ENCODE peak calls at places on chromosomes 2 and 18, in four cellular contexts. One of them, this sample, is unnamed. For H3K27me3, the result is how much of the 10 kb centered on the place peaks cover.

GRCh38 chr2:15357922-15358321 is 203.2 kb downstream of the NBAS start:
- DNase-seq in spleen: no peak
- DNase-seq in aorta: no peak
- DNase-seq in osteoblast: no peak
- DNase-seq in this sample: no peak

GRCh38 chr2:26330604-26331003 is 15.3 kb upstream of the SELENOI start:
- DNase-seq in spleen: no peak
- DNase-seq in aorta: no peak
- DNase-seq in osteoblast: peak
- DNase-seq in this sample: no peak

GRCh38 chr2:195494452-195494851 is 162.6 kb upstream of the SLC39A10 start:
- DNase-seq in spleen: no peak
- DNase-seq in aorta: no peak
- DNase-seq in osteoblast: no peak
- DNase-seq in this sample: no peak

GRCh38 chr2:36371070-36371962 is 15.7 kb downstream of the CRIM1 start:
- DNase-seq in spleen: no peak
- DNase-seq in aorta: no peak
- DNase-seq in osteoblast: no peak
- DNase-seq in this sample: no peak

GRCh38 chr2:101265893-101266499 is 13.3 kb downstream of the CNOT11 start:
- DNase-seq in spleen: no peak
- DNase-seq in aorta: no peak
- DNase-seq in osteoblast: no peak
- DNase-seq in this sample: no peak

GRCh38 chr2:73260338-73260984 is 23.8 kb downstream of the FBXO41 start:
- DNase-seq in spleen: no peak
- DNase-seq in aorta: no peak
- DNase-seq in osteoblast: peak
- DNase-seq in this sample: peak

GRCh38 chr2:241813806-241814570 is 5.0 kb downstream of the NEU4 start:
- DNase-seq in spleen: no peak
- DNase-seq in aorta: peak
- DNase-seq in osteoblast: peak
- DNase-seq in this sample: peak

GRCh38 chr2:135168119-135168872 is 116.2 kb downstream of the RAB3GAP1 start:
- DNase-seq in spleen: no peak
- DNase-seq in aorta: no peak
- DNase-seq in osteoblast: no peak
- DNase-seq in this sample: no peak

GRCh38 chr18:75280427-75281280 is 70.1 kb downstream of the TSHZ1 start:
- DNase-seq in spleen: no peak
- DNase-seq in aorta: no peak
- DNase-seq in osteoblast: no peak
- DNase-seq in this sample: no peak

GRCh38 chr2:176174850-176175728 is 13.4 kb upstream of the HOXD1 start:
- DNase-seq in spleen: no peak
- DNase-seq in aorta: no peak
- DNase-seq in osteoblast: peak
- DNase-seq in this sample: no peak

GRCh38 chr18:51226068-51226467 is 28.6 kb upstream of the MEX3C start:
- DNase-seq in spleen: no peak
- DNase-seq in aorta: no peak
- DNase-seq in osteoblast: no peak
- DNase-seq in this sample: no peak

GRCh38 chr2:155021591-155021990 is 323.1 kb downstream of the KCNJ3 start:
- DNase-seq in spleen: no peak
- DNase-seq in aorta: no peak
- DNase-seq in osteoblast: no peak
- DNase-seq in this sample: no peak
- H3K27me3 ChIP-seq in spleen: under half
- H3K27me3 ChIP-seq in aorta: under half
- H3K27me3 ChIP-seq in osteoblast: under half
- H3K27me3 ChIP-seq in this sample: under half

DNA sequence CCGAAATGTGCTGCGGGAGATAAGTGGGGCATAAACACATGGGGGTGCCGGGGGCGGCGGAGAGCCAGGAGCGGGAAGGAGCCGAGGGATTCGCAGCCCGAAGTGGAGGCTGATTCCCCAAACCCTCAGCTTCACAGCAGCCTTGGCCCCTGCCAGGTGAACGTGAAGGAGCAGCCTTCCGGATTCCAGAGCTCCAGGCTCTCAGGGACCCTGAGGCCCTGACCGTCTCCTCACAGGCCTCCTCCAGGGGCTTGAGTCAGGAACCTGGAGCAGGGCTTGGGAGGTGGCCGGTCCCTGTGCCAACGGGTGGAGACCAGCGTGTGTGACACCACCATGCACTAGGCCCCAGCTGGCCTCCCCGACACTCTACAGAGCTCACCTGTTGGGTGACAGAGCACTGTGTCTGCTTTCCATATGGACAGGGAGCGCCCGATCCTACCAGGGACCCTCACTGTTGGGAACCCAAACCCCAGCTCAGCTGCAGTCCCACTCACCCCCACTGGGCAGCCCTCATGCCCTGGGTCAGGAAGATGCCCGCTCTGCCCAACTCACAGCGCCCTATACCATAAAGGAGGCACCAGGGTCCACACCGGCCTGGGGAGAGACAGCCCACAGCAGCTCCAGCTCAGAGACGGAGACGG is 117.6 kb upstream of the OTOS start:
- DNase-seq in spleen: peak
- DNase-seq in aorta: peak
- DNase-seq in osteoblast: peak
- DNase-seq in this sample: no peak
- H3K27me3 ChIP-seq in spleen: under half
- H3K27me3 ChIP-seq in aorta: under half
- H3K27me3 ChIP-seq in osteoblast: under half
- H3K27me3 ChIP-seq in this sample: under half

GRCh38 chr18:57439985-57440330 is 4.8 kb downstream of the ONECUT2 start:
- DNase-seq in spleen: no peak
- DNase-seq in aorta: no peak
- DNase-seq in osteoblast: no peak
- DNase-seq in this sample: no peak

GRCh38 chr18:57443247-57443646 is 8.1 kb downstream of the ONECUT2 start:
- DNase-seq in spleen: no peak
- DNase-seq in aorta: no peak
- DNase-seq in osteoblast: peak
- DNase-seq in this sample: no peak

GRCh38 chr18:57439617-57439975 is 4.4 kb downstream of the ONECUT2 start:
- DNase-seq in spleen: no peak
- DNase-seq in aorta: no peak
- DNase-seq in osteoblast: no peak
- DNase-seq in this sample: no peak

GRCh38 chr18:57440331-57441101 is 5.3 kb downstream of the ONECUT2 start:
- DNase-seq in spleen: no peak
- DNase-seq in aorta: peak
- DNase-seq in osteoblast: peak
- DNase-seq in this sample: no peak

GRCh38 chr18:57441395-57441794 is 6.2 kb downstream of the ONECUT2 start:
- DNase-seq in spleen: no peak
- DNase-seq in aorta: no peak
- DNase-seq in osteoblast: peak
- DNase-seq in this sample: no peak
- H3K27me3 ChIP-seq in spleen: half or more
- H3K27me3 ChIP-seq in aorta: under half
- H3K27me3 ChIP-seq in osteoblast: half or more
- H3K27me3 ChIP-seq in this sample: half or more

DNA sequence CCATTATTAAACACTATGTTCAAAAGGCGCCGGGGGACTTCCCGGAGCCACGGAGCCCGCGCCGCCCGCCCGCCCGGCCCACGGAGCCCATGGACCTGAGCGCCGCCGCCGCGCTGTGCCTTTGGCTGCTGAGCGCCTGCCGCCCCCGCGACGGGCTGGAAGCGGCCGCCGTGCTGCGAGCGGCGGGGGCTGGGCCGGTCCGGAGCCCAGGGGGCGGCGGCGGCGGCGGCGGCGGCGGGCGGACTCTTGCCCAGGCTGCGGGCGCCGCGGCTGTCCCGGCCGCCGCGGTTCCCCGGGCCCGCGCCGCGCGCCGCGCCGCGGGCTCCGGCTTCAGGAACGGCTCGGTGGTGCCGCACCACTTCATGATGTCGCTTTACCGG is 197 bp downstream of the GDF7 start:
- DNase-seq in spleen: no peak
- DNase-seq in aorta: no peak
- DNase-seq in osteoblast: peak
- DNase-seq in this sample: peak
- H3K27me3 ChIP-seq in spleen: half or more
- H3K27me3 ChIP-seq in aorta: under half
- H3K27me3 ChIP-seq in osteoblast: half or more
- H3K27me3 ChIP-seq in this sample: half or more

GRCh38 chr18:79786304-79786703 is 11.4 kb upstream of the KCNG2 start:
- DNase-seq in spleen: peak
- DNase-seq in aorta: peak
- DNase-seq in osteoblast: peak
- DNase-seq in this sample: peak

GRCh38 chr18:79784965-79785770 is 12.6 kb upstream of the KCNG2 start:
- DNase-seq in spleen: peak
- DNase-seq in aorta: peak
- DNase-seq in osteoblast: peak
- DNase-seq in this sample: peak

GRCh38 chr18:79782566-79783308 is 15.0 kb upstream of the KCNG2 start:
- DNase-seq in spleen: peak
- DNase-seq in aorta: peak
- DNase-seq in osteoblast: peak
- DNase-seq in this sample: peak

GRCh38 chr18:79785831-79786230 is 11.9 kb upstream of the KCNG2 start:
- DNase-seq in spleen: peak
- DNase-seq in aorta: peak
- DNase-seq in osteoblast: peak
- DNase-seq in this sample: peak

GRCh38 chr18:79784071-79784913 is 13.4 kb upstream of the KCNG2 start:
- DNase-seq in spleen: peak
- DNase-seq in aorta: peak
- DNase-seq in osteoblast: peak
- DNase-seq in this sample: peak
- H3K27me3 ChIP-seq in spleen: half or more
- H3K27me3 ChIP-seq in aorta: under half
- H3K27me3 ChIP-seq in osteoblast: under half
- H3K27me3 ChIP-seq in this sample: half or more

DNA sequence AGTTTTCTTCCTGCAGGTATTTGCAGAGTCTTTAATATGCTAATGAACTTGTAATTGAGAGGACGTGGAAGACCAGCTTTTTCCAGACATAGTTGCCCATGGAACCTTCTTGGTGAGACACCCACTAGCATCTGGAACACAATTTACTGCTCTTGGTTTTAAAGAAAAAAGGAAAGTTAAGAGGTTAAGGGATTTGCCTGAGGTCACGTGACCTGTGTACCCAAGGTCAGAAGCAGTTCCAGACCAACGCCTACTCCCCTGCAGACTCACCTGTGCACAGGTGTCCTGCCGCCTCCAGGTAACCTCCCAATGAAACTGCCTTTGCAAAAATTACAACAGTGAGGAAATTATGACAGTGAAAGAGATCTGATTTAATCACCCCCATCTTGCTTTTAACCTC is 172.7 kb downstream of the ANAPC1 start:
- DNase-seq in spleen: no peak
- DNase-seq in aorta: no peak
- DNase-seq in osteoblast: no peak
- DNase-seq in this sample: no peak
- H3K27me3 ChIP-seq in spleen: under half
- H3K27me3 ChIP-seq in aorta: under half
- H3K27me3 ChIP-seq in osteoblast: under half
- H3K27me3 ChIP-seq in this sample: under half

GRCh38 chr18:25171334-25171733 is 180.6 kb downstream of the ZNF521 start:
- DNase-seq in spleen: no peak
- DNase-seq in aorta: no peak
- DNase-seq in osteoblast: no peak
- DNase-seq in this sample: no peak
- H3K27me3 ChIP-seq in spleen: under half
- H3K27me3 ChIP-seq in aorta: under half
- H3K27me3 ChIP-seq in osteoblast: under half
- H3K27me3 ChIP-seq in this sample: under half